ENCODE peak calls at places on chromosome X, in seven cellular contexts. J, K, Z, G, E, D and R are unnamed samples.

GRCh38 chrX:17944833-17945497 is 83.9 kb upstream of the RAI2 start:
- DNase-seq in D (no peak), E (peak), K (no peak), J (no peak), G (peak), Z (peak), R (no peak)

GRCh38 chrX:147962476-147962875 is 18.7 kb upstream of the FMR1NB start:
- DNase-seq in D (no peak), Z (no peak), G (no peak), E (no peak), K (no peak), J (no peak), R (no peak)

GRCh38 chrX:150940844-150941495 is 42.2 kb upstream of the HMGB3 start:
- DNase-seq in J (no peak), Z (no peak), E (no peak), K (no peak), D (no peak), G (no peak), R (no peak)

GRCh38 chrX:46626566-46626965 is 53.0 kb downstream of the CHST7 start:
- DNase-seq in E (no peak), G (no peak), K (peak), D (no peak), J (no peak), Z (no peak), R (no peak)

GRCh38 chrX:150935466-150935865 is 37.0 kb upstream of the CD99L2 start:
- DNase-seq in Z (no peak), J (no peak), D (no peak), G (no peak), K (no peak), E (peak), R (peak)

GRCh38 chrX:151396042-151396826 is 772 bp upstream of the VMA21 start:
- DNase-seq in E (no peak), G (peak), K (peak), J (no peak), D (peak), Z (peak), R (peak)

GRCh38 chrX:69179380-69179911 is 14.2 kb upstream of the PJA1 start:
- DNase-seq in D (no peak), Z (peak), J (no peak), G (no peak), E (no peak), K (no peak), R (no peak)

GRCh38 chrX:155313766-155314165 is 20.6 kb downstream of the CLIC2 start:
- DNase-seq in G (no peak), J (no peak), E (peak), Z (no peak), K (no peak), D (no peak), R (no peak)

GRCh38 chrX:56853436-56853835 is 124.4 kb downstream of the NBDY start:
- DNase-seq in G (no peak), K (no peak), E (no peak), J (no peak), D (no peak), Z (no peak), R (no peak)

GRCh38 chrX:10199212-10199611 is 42.4 kb downstream of the CLCN4 start:
- DNase-seq in G (no peak), E (no peak), Z (no peak), K (peak), D (no peak), J (no peak), R (peak)
- H3K27ac ChIP-seq in G (no peak), E (no peak), Z (no peak), K (no peak), D (no peak), J (no peak), R (no peak)

DNA sequence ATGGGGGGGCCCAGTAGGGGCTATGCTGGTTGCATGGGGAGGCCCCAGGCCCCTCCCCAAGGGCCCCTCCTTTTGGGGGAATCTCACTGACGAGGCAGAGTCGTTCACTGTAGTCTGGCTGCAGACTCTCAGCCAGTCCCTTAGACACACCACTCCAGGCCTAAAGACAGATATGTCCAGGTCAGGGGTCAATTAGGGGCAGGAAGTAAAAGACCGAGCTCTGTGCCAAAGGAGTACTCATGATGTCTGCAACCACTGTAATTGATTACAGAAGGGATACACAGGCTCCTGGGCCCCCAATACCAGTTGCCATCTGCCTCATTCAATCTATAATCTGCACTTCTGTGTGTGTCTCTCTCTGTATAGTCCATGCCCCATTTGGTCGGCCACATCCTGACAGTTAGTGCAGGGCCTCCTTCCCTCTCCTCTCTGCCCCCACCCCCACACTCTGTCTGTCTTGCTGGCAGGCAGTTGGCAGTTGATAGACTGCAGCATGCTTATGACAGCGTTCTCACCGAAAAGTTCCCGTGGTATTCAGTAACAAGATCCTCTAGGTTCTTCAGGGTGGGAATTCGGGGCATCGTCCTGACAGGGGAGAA is 1.3 kb upstream of the CXorf65 start:
- DNase-seq in Z (no peak), G (peak), J (no peak), K (peak), D (no peak), E (no peak), R (no peak)
- H3K4me3 ChIP-seq in Z (no peak), G (peak), J (no peak), K (no peak), D (no peak), E (no peak), R (no peak)

GRCh38 chrX:13690836-13691235 is 1.9 kb downstream of the RAB9A start:
- DNase-seq in K (no peak), Z (no peak), E (peak), G (peak), J (no peak), D (no peak), R (no peak)
- H3K27ac ChIP-seq in K (no peak), Z (no peak), E (peak), G (no peak), J (peak), D (peak), R (no peak)

DNA sequence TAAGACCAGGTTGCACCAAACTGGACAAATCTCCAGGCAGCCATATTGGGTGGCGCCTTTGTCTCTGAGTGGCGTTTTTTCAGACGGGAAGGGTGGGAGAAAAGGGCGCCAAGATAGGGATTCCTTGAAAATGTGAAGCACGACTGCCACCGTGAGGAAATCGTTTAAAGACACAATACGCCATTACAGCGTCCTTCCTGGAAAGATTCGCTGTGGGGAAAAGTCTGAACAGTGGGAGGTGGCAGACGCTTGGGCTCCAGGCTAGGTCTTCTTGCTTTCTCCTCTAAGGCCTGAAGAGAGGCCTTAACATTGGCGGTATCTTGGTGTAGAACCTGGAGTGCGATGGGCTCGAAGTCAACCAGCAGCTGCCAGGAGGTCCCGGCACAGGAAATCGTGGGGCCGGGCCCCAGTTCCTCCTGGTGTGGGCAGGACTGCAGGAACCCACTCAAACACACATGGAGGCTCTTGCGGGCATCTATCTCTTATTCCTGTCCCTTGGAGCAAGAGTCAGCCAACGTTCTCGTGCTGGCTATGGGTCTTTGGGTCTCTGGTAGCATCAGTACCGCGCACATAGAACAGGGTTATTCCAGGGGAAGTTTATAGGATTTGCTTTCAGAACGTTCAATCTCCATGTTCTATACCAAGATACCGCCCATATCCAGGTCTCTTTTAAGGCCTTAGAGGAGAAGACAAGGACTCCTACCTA is 208.8 kb downstream of the OR13H1 start:
- DNase-seq in J (no peak), E (peak), D (no peak), K (peak), Z (peak), G (peak), R (no peak)
- H3K4me3 ChIP-seq in J (peak), E (peak), D (no peak), K (no peak), Z (peak), G (no peak), R (peak)

GRCh38 chrX:40091691-40092421 is 5.9 kb downstream of the BCOR start:
- DNase-seq in J (no peak), E (no peak), Z (peak), D (no peak), K (no peak), G (no peak), R (peak)
- H3K27ac ChIP-seq in J (no peak), E (no peak), Z (no peak), D (no peak), K (peak), G (no peak), R (no peak)

DNA sequence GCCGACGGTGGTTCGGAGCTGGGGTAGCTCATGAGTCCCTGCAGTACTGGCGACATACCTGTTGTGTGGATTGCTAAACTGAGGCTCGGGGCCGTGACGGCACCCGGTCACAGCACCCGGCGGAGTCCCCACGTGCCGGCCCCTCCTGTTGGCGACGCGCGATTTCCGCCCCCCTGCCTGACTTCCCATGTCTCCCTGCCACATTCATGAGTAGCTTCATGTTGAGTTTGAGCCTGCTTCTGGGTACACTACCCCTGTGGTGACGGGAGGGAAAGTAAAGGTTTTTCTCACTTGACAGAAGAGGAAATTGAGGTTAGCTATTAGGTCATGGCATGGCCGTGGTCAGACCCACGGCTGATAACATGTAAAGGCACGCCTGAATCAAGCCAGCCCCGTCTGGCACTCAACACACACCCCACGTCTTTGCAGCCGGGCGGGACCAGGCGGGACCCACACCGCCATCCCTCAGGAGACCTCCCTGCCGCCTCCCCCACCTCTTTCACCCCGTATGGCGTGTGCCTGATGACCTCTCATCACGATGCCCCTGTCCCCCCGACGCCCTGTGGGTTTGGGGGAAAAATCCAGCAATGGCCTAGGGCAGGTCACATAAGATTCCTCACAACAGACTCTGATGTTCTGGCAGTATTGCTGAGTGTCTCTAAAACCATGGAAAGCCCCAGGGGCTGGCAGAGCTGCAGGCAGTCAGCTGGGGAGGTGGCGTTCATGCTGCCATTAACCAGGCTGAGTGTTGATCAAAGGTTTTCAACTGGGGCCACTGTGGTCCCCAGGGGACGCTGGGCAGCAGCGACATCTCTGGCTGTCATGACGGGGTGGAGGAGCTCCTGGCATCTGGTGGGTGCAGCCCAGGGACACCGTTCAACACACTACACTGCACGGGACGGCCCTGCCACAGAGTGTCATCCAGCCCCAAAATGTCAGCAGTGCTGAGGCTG is 29.2 kb downstream of the P2RY8 start:
- DNase-seq in K (peak), D (no peak), Z (no peak), J (no peak), E (no peak), G (peak), R (peak)
- H3K4me3 ChIP-seq in K (no peak), D (no peak), Z (no peak), J (no peak), E (no peak), G (no peak), R (no peak)

DNA sequence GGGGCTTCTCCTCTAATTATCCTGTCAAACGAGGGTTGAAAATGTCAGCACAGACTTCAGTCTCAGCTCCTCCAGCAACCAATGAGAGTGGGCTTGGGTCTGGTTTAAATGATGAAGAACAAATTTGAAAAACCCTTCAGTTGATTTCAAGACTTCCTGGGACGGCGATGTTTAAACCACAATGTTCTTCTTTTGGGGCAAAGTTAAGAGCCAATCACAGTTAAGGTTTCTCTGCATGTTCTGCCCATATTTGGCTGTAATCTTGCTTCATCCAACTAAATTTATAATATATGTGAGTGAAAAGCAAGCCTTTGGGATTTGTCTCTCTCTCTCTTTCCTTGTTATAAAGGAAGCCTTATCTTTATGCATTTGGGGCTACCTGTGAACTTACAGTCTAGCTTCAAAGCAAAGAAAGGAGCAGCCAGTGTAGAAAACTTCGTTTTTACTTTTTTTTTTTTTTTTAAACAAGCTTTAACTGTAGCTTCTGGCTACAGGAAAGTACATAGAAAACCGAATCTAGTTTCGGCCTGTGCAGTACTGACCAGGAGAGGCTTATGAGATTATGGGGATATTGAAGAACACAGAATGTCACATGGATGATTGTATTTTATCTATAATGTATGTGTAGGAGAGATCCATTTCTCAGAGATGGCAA is 46.8 kb upstream of the FAM9C start:
- DNase-seq in D (no peak), J (no peak), Z (no peak), E (no peak), G (peak), K (peak), R (no peak)
- H3K27ac ChIP-seq in D (peak), J (peak), Z (peak), E (peak), G (no peak), K (peak), R (peak)